ENCODE peak calls at places on chromosomes 2 and 18, in nine cellular contexts. One of them, this sample, is unnamed.

GRCh38 chr2:75594599-75594998 is 33.9 kb upstream of the EVA1A start:
- DNase-seq in GM23338: no peak
- DNase-seq in upper lobe of left lung: no peak
- DNase-seq in AG04449: no peak
- DNase-seq in hypothalamus: no peak
- DNase-seq in transverse colon: no peak
- DNase-seq in GM10248: no peak
- DNase-seq in fibroblast of the conjunctiva: no peak
- DNase-seq in activated effector memory CD4-positive, alpha-beta T cell treated with Interleukin-2 at 50 U/mL for 16 hours: no peak
- DNase-seq in this sample: no peak

GRCh38 chr2:234881413-234882241 is 70.2 kb upstream of the SH3BP4 start:
- DNase-seq in GM10248: peak; percentile 27
- DNase-seq in upper lobe of left lung: peak; percentile 83
- DNase-seq in AG04449: no peak
- DNase-seq in activated effector memory CD4-positive, alpha-beta T cell treated with Interleukin-2 at 50 U/mL for 16 hours: no peak
- DNase-seq in fibroblast of the conjunctiva: peak; percentile 89
- DNase-seq in transverse colon: peak; percentile 90
- DNase-seq in hypothalamus: peak; percentile 31
- DNase-seq in GM23338: peak; percentile 94
- DNase-seq in this sample: peak; percentile 8

GRCh38 chr2:113240915-113241911 is 37.5 kb downstream of the PAX8 start:
- DNase-seq in GM23338: no peak
- DNase-seq in hypothalamus: no peak
- DNase-seq in AG04449: peak; percentile 95
- DNase-seq in upper lobe of left lung: peak; percentile 87
- DNase-seq in GM10248: no peak
- DNase-seq in transverse colon: peak; percentile 52
- DNase-seq in activated effector memory CD4-positive, alpha-beta T cell treated with Interleukin-2 at 50 U/mL for 16 hours: no peak
- DNase-seq in fibroblast of the conjunctiva: peak; percentile 96
- DNase-seq in this sample: no peak

GRCh38 chr2:222481941-222482340 is 57.6 kb downstream of the SGPP2 start:
- DNase-seq in upper lobe of left lung: no peak
- DNase-seq in activated effector memory CD4-positive, alpha-beta T cell treated with Interleukin-2 at 50 U/mL for 16 hours: no peak
- DNase-seq in AG04449: no peak
- DNase-seq in hypothalamus: no peak
- DNase-seq in fibroblast of the conjunctiva: no peak
- DNase-seq in GM23338: no peak
- DNase-seq in GM10248: no peak
- DNase-seq in transverse colon: no peak
- DNase-seq in this sample: no peak

GRCh38 chr18:79567481-79568147 is 112.0 kb upstream of the CTDP1 start:
- DNase-seq in fibroblast of the conjunctiva: peak; percentile 38
- DNase-seq in AG04449: peak; percentile 81
- DNase-seq in activated effector memory CD4-positive, alpha-beta T cell treated with Interleukin-2 at 50 U/mL for 16 hours: no peak
- DNase-seq in hypothalamus: no peak
- DNase-seq in GM10248: no peak
- DNase-seq in transverse colon: no peak
- DNase-seq in GM23338: peak; percentile 73
- DNase-seq in upper lobe of left lung: no peak
- DNase-seq in this sample: no peak

GRCh38 chr2:20537423-20538307 is 90.8 kb downstream of the RHOB start:
- DNase-seq in transverse colon: no peak
- DNase-seq in GM23338: no peak
- DNase-seq in hypothalamus: no peak
- DNase-seq in AG04449: no peak
- DNase-seq in GM10248: no peak
- DNase-seq in upper lobe of left lung: no peak
- DNase-seq in fibroblast of the conjunctiva: no peak
- DNase-seq in activated effector memory CD4-positive, alpha-beta T cell treated with Interleukin-2 at 50 U/mL for 16 hours: no peak
- DNase-seq in this sample: no peak

GRCh38 chr2:5686068-5686467 is 6.1 kb upstream of the SOX11 start:
- DNase-seq in hypothalamus: no peak
- DNase-seq in fibroblast of the conjunctiva: no peak
- DNase-seq in GM10248: no peak
- DNase-seq in GM23338: no peak
- DNase-seq in activated effector memory CD4-positive, alpha-beta T cell treated with Interleukin-2 at 50 U/mL for 16 hours: no peak
- DNase-seq in transverse colon: no peak
- DNase-seq in upper lobe of left lung: no peak
- DNase-seq in AG04449: no peak
- DNase-seq in this sample: no peak

GRCh38 chr2:22076512-22076911 is 952.7 kb downstream of the TDRD15 start:
- DNase-seq in AG04449: no peak
- DNase-seq in hypothalamus: no peak
- DNase-seq in activated effector memory CD4-positive, alpha-beta T cell treated with Interleukin-2 at 50 U/mL for 16 hours: no peak
- DNase-seq in GM23338: no peak
- DNase-seq in GM10248: no peak
- DNase-seq in upper lobe of left lung: no peak
- DNase-seq in fibroblast of the conjunctiva: no peak
- DNase-seq in transverse colon: no peak
- DNase-seq in this sample: no peak

GRCh38 chr2:230906471-230907230 is 18.4 kb downstream of the GPR55 start:
- DNase-seq in upper lobe of left lung: peak; percentile 14
- DNase-seq in GM10248: no peak
- DNase-seq in activated effector memory CD4-positive, alpha-beta T cell treated with Interleukin-2 at 50 U/mL for 16 hours: no peak
- DNase-seq in hypothalamus: no peak
- DNase-seq in GM23338: no peak
- DNase-seq in fibroblast of the conjunctiva: no peak
- DNase-seq in transverse colon: no peak
- DNase-seq in AG04449: no peak
- DNase-seq in this sample: no peak